ENCODE peak calls at places on chromosomes 7 and 10, in six cellular contexts. I, S, W, E, J and H are unnamed samples.

GRCh38 chr7:100865372-100865911 is 1.7 kb upstream of the TRIP6 start:
- DNase-seq in S (no peak), W (peak), E (no peak), I (peak), J (no peak), H (peak)

GRCh38 chr7:157827045-157827862 is 490.4 kb downstream of the DNAJB6 start:
- DNase-seq in E (no peak), J (no peak), S (no peak), I (no peak), W (no peak), H (no peak)

GRCh38 chr7:44101966-44102845 is 1.9 kb upstream of the AEBP1 start:
- DNase-seq in S (no peak), E (no peak), I (peak), J (peak), W (no peak), H (peak)

GRCh38 chr10:71770789-71771188 is 2.5 kb downstream of the VSIR start:
- DNase-seq in J (no peak), I (no peak), E (no peak), W (no peak), S (no peak), H (peak)

GRCh38 chr10:122140941-122141623 is 130.0 kb upstream of the BTBD16 start:
- DNase-seq in I (peak), W (peak), J (peak), E (no peak), S (no peak), H (peak)

GRCh38 chr10:70902659-70903261 is 14.4 kb upstream of the PCBD1 start:
- DNase-seq in W (no peak), E (no peak), J (no peak), I (no peak), S (no peak), H (no peak)

GRCh38 chr10:114905450-114905849 is 32.5 kb upstream of the TRUB1 start:
- DNase-seq in E (no peak), J (no peak), I (peak), W (no peak), S (no peak), H (peak)

GRCh38 chr7:130008941-130009847 is 42.0 kb downstream of the ZC3HC1 start:
- DNase-seq in E (no peak), S (no peak), J (no peak), W (peak), I (peak), H (no peak)

GRCh38 chr7:123871998-123872867 is 27.3 kb downstream of the HYAL4 start:
- DNase-seq in I (peak), W (no peak), E (no peak), S (peak), J (no peak), H (peak)

GRCh38 chr10:77638766-77639101 is 1.1 kb upstream of the KCNMA1 start:
- DNase-seq in S (no peak), I (no peak), W (no peak), E (no peak), J (no peak), H (no peak)

GRCh38 chr7:67453981-67454380 is 457.3 kb downstream of the TYW1 start:
- DNase-seq in I (no peak), E (no peak), S (no peak), J (no peak), W (no peak), H (no peak)

GRCh38 chr7:151686016-151686766 is 166.5 kb upstream of the RHEB start:
- DNase-seq in E (no peak), S (no peak), W (no peak), J (no peak), I (no peak), H (no peak)

GRCh38 chr10:128574616-128575210 is 448.5 kb upstream of the MKI67 start:
- DNase-seq in E (no peak), I (no peak), S (no peak), W (no peak), J (no peak), H (no peak)

GRCh38 chr7:125599387-125599786 is 669.8 kb upstream of the POT1 start:
- DNase-seq in W (no peak), I (no peak), J (no peak), E (no peak), S (no peak), H (no peak)

GRCh38 chr10:105700327-105700726 is 1059.2 kb downstream of the SORCS3 start:
- DNase-seq in I (no peak), S (no peak), E (no peak), W (no peak), J (no peak), H (no peak)

GRCh38 chr10:24731942-24732341 is 8.3 kb upstream of the ARHGAP21 start:
- DNase-seq in E (no peak), J (no peak), S (no peak), W (no peak), I (no peak), H (no peak)

GRCh38 chr7:84092207-84092606 is 102.4 kb downstream of the SEMA3A start:
- DNase-seq in W (no peak), I (no peak), S (no peak), E (no peak), J (no peak), H (peak)

GRCh38 chr10:95478185-95478584 is 83.0 kb downstream of the SORBS1 start:
- DNase-seq in S (no peak), I (no peak), J (no peak), W (no peak), E (no peak), H (no peak)

GRCh38 chr10:131561897-131562296 is 250.4 kb upstream of the TCERG1L start:
- DNase-seq in I (no peak), J (peak), W (no peak), E (no peak), S (no peak), H (no peak)

GRCh38 chr10:74058658-74059057 is 60.7 kb downstream of the VCL start:
- DNase-seq in E (no peak), S (peak), I (peak), J (no peak), W (no peak), H (peak)

GRCh38 chr7:158239290-158239981 is 348.2 kb downstream of the PTPRN2 start:
- DNase-seq in J (no peak), I (no peak), W (no peak), E (no peak), S (no peak), H (no peak)

GRCh38 chr10:52212802-52213510 is 101.1 kb upstream of the DKK1 start:
- DNase-seq in W (no peak), E (no peak), I (no peak), S (no peak), J (no peak), H (no peak)

GRCh38 chr7:45240187-45240776 is 82.7 kb downstream of the RAMP3 start:
- DNase-seq in S (no peak), J (no peak), W (no peak), I (no peak), E (no peak), H (no peak)

GRCh38 chr7:90433221-90433620 is 30.0 kb downstream of the CLDN12 start:
- DNase-seq in S (no peak), E (no peak), J (no peak), W (no peak), I (no peak), H (no peak)

GRCh38 chr10:106285199-106285598 is 879.3 kb downstream of the SORCS1 start:
- DNase-seq in S (no peak), I (no peak), J (no peak), E (no peak), W (no peak), H (peak)

GRCh38 chr7:74097937-74098614 is 14.5 kb downstream of the LIMK1 start:
- DNase-seq in I (peak), S (no peak), J (no peak), E (no peak), W (peak), H (peak)

GRCh38 chr10:79066460-79067240 is 2.1 kb upstream of the ZMIZ1 start:
- DNase-seq in I (no peak), S (peak), J (no peak), W (no peak), E (no peak), H (peak)

GRCh38 chr10:85602306-85602705 is 764.3 kb downstream of the GRID1 start:
- DNase-seq in I (no peak), J (no peak), W (no peak), E (no peak), S (no peak), H (no peak)

GRCh38 chr7:140242057-140243031 is 65.6 kb upstream of the KDM7A start:
- DNase-seq in W (no peak), S (peak), J (no peak), I (no peak), E (no peak), H (no peak)

GRCh38 chr10:77582710-77583115 is 54.9 kb downstream of the KCNMA1 start:
- DNase-seq in I (peak), S (no peak), E (no peak), J (no peak), W (no peak), H (peak)

GRCh38 chr10:77024456-77024855 is 613.2 kb downstream of the KCNMA1 start:
- DNase-seq in W (no peak), E (no peak), I (no peak), S (no peak), J (no peak), H (peak)

GRCh38 chr10:17098012-17098411 is 31.6 kb downstream of the CUBN start:
- DNase-seq in S (no peak), I (no peak), E (no peak), W (no peak), J (no peak), H (no peak)

GRCh38 chr7:159065151-159065550 is 79.5 kb downstream of the VIPR2 start:
- DNase-seq in E (no peak), W (no peak), I (no peak), J (no peak), S (no peak), H (no peak)

GRCh38 chr7:80565554-80565953 is 53.7 kb upstream of the GNAT3 start:
- DNase-seq in J (no peak), E (no peak), W (no peak), S (no peak), I (no peak), H (no peak)

GRCh38 chr7:16936626-16937422 is 55.0 kb upstream of the AGR3 start:
- DNase-seq in S (no peak), J (no peak), E (no peak), I (no peak), W (no peak), H (no peak)

GRCh38 chr10:83978681-83979383 is 160.5 kb upstream of the GHITM start:
- DNase-seq in W (no peak), J (no peak), I (no peak), S (no peak), E (no peak), H (no peak)

GRCh38 chr7:46557295-46557711 is 636.2 kb upstream of the IGFBP3 start:
- DNase-seq in S (no peak), I (peak), J (no peak), W (no peak), E (no peak), H (peak)

GRCh38 chr10:6624392-6624791 is 44.3 kb upstream of the PRKCQ start:
- DNase-seq in J (no peak), W (no peak), E (no peak), I (no peak), S (no peak), H (peak)

GRCh38 chr10:82429302-82429701 is 554.3 kb downstream of the NRG3 start:
- DNase-seq in J (no peak), W (no peak), I (no peak), S (no peak), E (no peak), H (no peak)